ENCODE peak calls at places on chromosomes 2 and 18, in five cellular contexts. One of them, this sample, is unnamed.

GRCh38 chr2:82896117-82896516 is 1563.0 kb downstream of the SUCLG1 start:
- DNase-seq in A549: no peak
- DNase-seq in GM12878: no peak
- DNase-seq in HepG2: no peak
- DNase-seq in GM23338: no peak
- DNase-seq in this sample: no peak

GRCh38 chr2:42639340-42640077 is 71.1 kb downstream of the MTA3 start:
- DNase-seq in A549: no peak
- DNase-seq in GM12878: no peak
- DNase-seq in HepG2: peak
- DNase-seq in GM23338: no peak
- DNase-seq in this sample: no peak

GRCh38 chr2:2270808-2271415 is 60.2 kb downstream of the MYT1L start:
- DNase-seq in A549: no peak
- DNase-seq in GM12878: no peak
- DNase-seq in HepG2: no peak
- DNase-seq in GM23338: no peak
- DNase-seq in this sample: no peak

GRCh38 chr2:120436460-120436739 is 90.5 kb downstream of the INHBB start:
- DNase-seq in A549: no peak
- DNase-seq in GM12878: no peak
- DNase-seq in HepG2: no peak
- DNase-seq in GM23338: no peak
- DNase-seq in this sample: no peak

GRCh38 chr2:98444436-98445166 is at the start of gene INPP4A:
- DNase-seq in A549: peak
- DNase-seq in GM12878: no peak
- DNase-seq in HepG2: peak
- DNase-seq in GM23338: peak
- DNase-seq in this sample: peak

GRCh38 chr2:208266641-208267335 is 733 bp downstream of the PIKFYVE start:
- DNase-seq in A549: no peak
- DNase-seq in GM12878: no peak
- DNase-seq in HepG2: no peak
- DNase-seq in GM23338: no peak
- DNase-seq in this sample: no peak

GRCh38 chr18:69523582-69523981 is 122.9 kb downstream of the DOK6 start:
- DNase-seq in A549: no peak
- DNase-seq in GM12878: no peak
- DNase-seq in HepG2: no peak
- DNase-seq in GM23338: no peak
- DNase-seq in this sample: no peak

GRCh38 chr2:84741182-84741822 is 139.6 kb downstream of the TRABD2A start:
- DNase-seq in A549: peak
- DNase-seq in GM12878: no peak
- DNase-seq in HepG2: peak
- DNase-seq in GM23338: peak
- DNase-seq in this sample: no peak

GRCh38 chr2:42914860-42915259 is 122.5 kb upstream of the HAAO start:
- DNase-seq in A549: no peak
- DNase-seq in GM12878: no peak
- DNase-seq in HepG2: no peak
- DNase-seq in GM23338: no peak
- DNase-seq in this sample: no peak

GRCh38 chr2:177983183-177983788 is 89.3 kb downstream of the PDE11A start:
- DNase-seq in A549: peak
- DNase-seq in GM12878: no peak
- DNase-seq in HepG2: peak
- DNase-seq in GM23338: peak
- DNase-seq in this sample: peak

GRCh38 chr18:55863876-55864275 is 275.9 kb upstream of the TCF4 start:
- DNase-seq in A549: no peak
- DNase-seq in GM12878: no peak
- DNase-seq in HepG2: no peak
- DNase-seq in GM23338: peak
- DNase-seq in this sample: no peak

GRCh38 chr2:64277101-64277849 is 133.1 kb upstream of the PELI1 start:
- DNase-seq in A549: no peak
- DNase-seq in GM12878: no peak
- DNase-seq in HepG2: no peak
- DNase-seq in GM23338: peak
- DNase-seq in this sample: peak

GRCh38 chr2:64274399-64275173 is 130.4 kb upstream of the PELI1 start:
- DNase-seq in A549: no peak
- DNase-seq in GM12878: no peak
- DNase-seq in HepG2: no peak
- DNase-seq in GM23338: no peak
- DNase-seq in this sample: no peak

GRCh38 chr2:64273524-64274398 is 129.5 kb upstream of the PELI1 start:
- DNase-seq in A549: peak
- DNase-seq in GM12878: no peak
- DNase-seq in HepG2: peak
- DNase-seq in GM23338: no peak
- DNase-seq in this sample: no peak

GRCh38 chr2:64275174-64275466 is 130.9 kb upstream of the PELI1 start:
- DNase-seq in A549: no peak
- DNase-seq in GM12878: no peak
- DNase-seq in HepG2: no peak
- DNase-seq in GM23338: no peak
- DNase-seq in this sample: no peak

GRCh38 chr2:64276417-64277095 is 132.3 kb upstream of the PELI1 start:
- DNase-seq in A549: no peak
- DNase-seq in GM12878: no peak
- DNase-seq in HepG2: no peak
- DNase-seq in GM23338: peak
- DNase-seq in this sample: no peak
- TF ChIP-seq JUNB in A549: no peak
- TF ChIP-seq JUNB in GM12878: no peak
- TF ChIP-seq JUNB in HepG2: no peak
- TF ChIP-seq JUNB in GM23338: no peak
- TF ChIP-seq JUNB in this sample: no peak

GRCh38 chr2:219570194-219570923 is 980 bp downstream of the OBSL1 start:
- DNase-seq in A549: peak
- DNase-seq in GM12878: no peak
- DNase-seq in HepG2: no peak
- DNase-seq in GM23338: peak
- DNase-seq in this sample: peak

GRCh38 chr2:219567791-219568361 is 3.5 kb downstream of the OBSL1 start:
- DNase-seq in A549: no peak
- DNase-seq in GM12878: no peak
- DNase-seq in HepG2: no peak
- DNase-seq in GM23338: peak
- DNase-seq in this sample: no peak

GRCh38 chr2:219570924-219571310 is 422 bp downstream of the OBSL1 start:
- DNase-seq in A549: no peak
- DNase-seq in GM12878: no peak
- DNase-seq in HepG2: no peak
- DNase-seq in GM23338: no peak
- DNase-seq in this sample: no peak

GRCh38 chr2:219569635-219570034 is 1.7 kb downstream of the OBSL1 start:
- DNase-seq in A549: no peak
- DNase-seq in GM12878: no peak
- DNase-seq in HepG2: no peak
- DNase-seq in GM23338: no peak
- DNase-seq in this sample: no peak

GRCh38 chr2:219569041-219569440 is 2.3 kb downstream of the OBSL1 start:
- DNase-seq in A549: no peak
- DNase-seq in GM12878: no peak
- DNase-seq in HepG2: no peak
- DNase-seq in GM23338: no peak
- DNase-seq in this sample: no peak
- TF ChIP-seq JUNB in A549: no peak
- TF ChIP-seq JUNB in GM12878: no peak
- TF ChIP-seq JUNB in HepG2: no peak
- TF ChIP-seq JUNB in GM23338: no peak
- TF ChIP-seq JUNB in this sample: no peak

DNA sequence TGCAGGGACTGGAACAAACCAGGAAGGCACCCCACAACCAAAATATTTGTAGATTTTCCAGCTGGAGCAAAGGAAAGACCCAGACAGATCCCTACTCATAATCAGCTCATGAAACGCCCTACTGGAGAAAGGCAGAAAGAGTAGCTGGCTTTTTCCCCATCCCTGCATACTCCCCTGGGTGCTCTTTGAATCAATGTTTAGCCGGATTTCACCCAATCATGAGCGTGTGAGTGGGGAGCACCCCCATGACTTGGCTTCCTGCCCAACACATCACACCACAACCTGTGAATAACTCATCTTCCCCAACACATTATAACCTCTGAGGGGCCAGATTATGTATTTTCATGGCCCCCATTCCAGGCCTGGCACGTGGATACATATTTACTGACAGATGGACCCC is 35.1 kb upstream of the SLC14A1 start:
- DNase-seq in A549: no peak
- DNase-seq in GM12878: no peak
- DNase-seq in HepG2: no peak
- DNase-seq in GM23338: no peak
- DNase-seq in this sample: no peak
- TF ChIP-seq JUNB in A549: no peak
- TF ChIP-seq JUNB in GM12878: no peak
- TF ChIP-seq JUNB in HepG2: no peak
- TF ChIP-seq JUNB in GM23338: no peak
- TF ChIP-seq JUNB in this sample: no peak

DNA sequence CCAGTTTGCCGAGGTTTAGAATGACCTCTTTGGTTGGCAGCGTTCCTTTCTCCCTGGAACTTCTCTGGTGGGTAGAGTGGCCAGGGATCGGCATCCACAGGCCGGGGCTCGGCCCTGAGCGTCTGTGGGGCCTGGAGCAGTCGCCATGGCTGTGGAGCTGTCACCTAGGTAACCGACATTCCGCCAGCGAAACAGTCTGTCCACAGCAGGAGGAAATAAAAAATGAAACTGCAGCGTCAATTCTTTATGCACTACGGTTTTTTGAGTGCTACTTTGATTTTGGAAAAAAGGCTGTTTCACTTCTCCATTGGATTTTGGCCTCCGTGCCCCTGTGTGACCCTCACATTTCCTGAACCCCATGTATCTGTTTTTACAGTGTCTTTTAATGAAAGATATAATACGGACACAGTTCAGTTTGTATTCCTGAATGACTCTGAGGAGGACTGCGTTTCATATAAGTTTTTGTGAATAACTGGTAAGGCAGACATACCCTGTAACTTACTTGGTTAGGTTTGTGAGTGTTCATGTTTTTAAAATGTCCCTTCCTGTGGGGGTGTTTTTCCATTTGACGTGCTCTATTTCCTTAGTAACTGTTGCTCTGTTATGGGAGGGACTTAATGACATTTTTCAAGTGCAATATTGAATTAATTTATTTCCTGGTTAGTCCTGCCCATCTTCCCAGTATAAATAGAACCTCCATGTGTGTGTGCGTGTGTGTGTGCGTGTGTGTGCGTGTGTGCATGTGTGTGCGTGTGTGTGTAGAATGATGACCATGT is 163.5 kb downstream of the LDLRAD4 start:
- DNase-seq in A549: peak
- DNase-seq in GM12878: no peak
- DNase-seq in HepG2: no peak
- DNase-seq in GM23338: no peak
- DNase-seq in this sample: no peak
- TF ChIP-seq JUNB in A549: no peak
- TF ChIP-seq JUNB in GM12878: no peak
- TF ChIP-seq JUNB in HepG2: no peak
- TF ChIP-seq JUNB in GM23338: no peak
- TF ChIP-seq JUNB in this sample: no peak

DNA sequence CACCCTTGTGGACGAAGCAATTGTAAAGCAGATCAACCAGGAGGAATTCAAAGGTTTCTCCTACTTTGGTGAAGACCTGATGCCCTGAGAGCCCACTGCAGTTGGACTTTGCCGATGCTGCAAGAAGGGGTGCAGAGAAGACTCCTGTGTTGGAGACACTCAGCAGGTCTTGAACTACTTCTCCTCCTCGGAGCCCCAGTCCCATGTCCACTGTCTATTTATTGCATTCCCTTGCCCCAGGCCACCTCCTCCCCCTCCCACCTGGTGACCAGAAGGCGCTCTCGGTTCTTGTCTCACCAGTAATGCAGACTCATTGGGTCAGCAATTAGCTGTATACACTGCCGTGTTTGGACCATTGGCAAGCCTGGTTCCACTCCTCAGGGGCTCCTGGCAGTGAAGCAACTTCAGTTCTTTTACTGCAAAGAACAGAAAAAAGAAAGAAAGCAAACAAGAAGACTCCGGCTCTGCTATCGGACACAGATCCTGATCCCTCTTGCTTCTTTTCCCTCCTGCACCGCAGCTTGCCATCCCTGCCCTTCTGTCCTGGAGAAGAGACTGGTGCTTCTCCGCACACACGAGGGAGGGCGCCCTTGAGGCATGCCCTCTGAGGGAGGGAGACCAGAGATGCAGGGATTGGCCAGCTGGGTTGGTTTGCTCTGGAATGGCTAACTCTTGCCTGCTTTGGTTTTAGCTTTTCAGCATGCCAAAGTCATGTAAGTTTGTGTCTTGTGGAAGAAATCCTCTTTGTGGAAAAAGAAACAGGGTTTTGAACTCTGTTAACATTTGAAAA is 112.2 kb upstream of the EPAS1 start:
- DNase-seq in A549: peak
- DNase-seq in GM12878: no peak
- DNase-seq in HepG2: no peak
- DNase-seq in GM23338: peak
- DNase-seq in this sample: peak
- TF ChIP-seq JUNB in A549: no peak
- TF ChIP-seq JUNB in GM12878: no peak
- TF ChIP-seq JUNB in HepG2: no peak
- TF ChIP-seq JUNB in GM23338: no peak
- TF ChIP-seq JUNB in this sample: no peak

GRCh38 chr2:224591245-224591644 is 6.1 kb upstream of the CUL3 start:
- DNase-seq in A549: no peak
- DNase-seq in GM12878: no peak
- DNase-seq in HepG2: no peak
- DNase-seq in GM23338: no peak
- DNase-seq in this sample: no peak

GRCh38 chr2:224596289-224596688 is 11.1 kb upstream of the CUL3 start:
- DNase-seq in A549: no peak
- DNase-seq in GM12878: no peak
- DNase-seq in HepG2: no peak
- DNase-seq in GM23338: no peak
- DNase-seq in this sample: no peak

GRCh38 chr2:224594840-224595239 is 9.7 kb upstream of the CUL3 start:
- DNase-seq in A549: no peak
- DNase-seq in GM12878: no peak
- DNase-seq in HepG2: no peak
- DNase-seq in GM23338: no peak
- DNase-seq in this sample: no peak

GRCh38 chr2:224598669-224599068 is 13.5 kb upstream of the CUL3 start:
- DNase-seq in A549: no peak
- DNase-seq in GM12878: no peak
- DNase-seq in HepG2: no peak
- DNase-seq in GM23338: no peak
- DNase-seq in this sample: no peak

GRCh38 chr2:224595518-224595917 is 10.4 kb upstream of the CUL3 start:
- DNase-seq in A549: no peak
- DNase-seq in GM12878: no peak
- DNase-seq in HepG2: no peak
- DNase-seq in GM23338: no peak
- DNase-seq in this sample: no peak
- TF ChIP-seq JUNB in A549: no peak
- TF ChIP-seq JUNB in GM12878: no peak
- TF ChIP-seq JUNB in HepG2: no peak
- TF ChIP-seq JUNB in GM23338: no peak
- TF ChIP-seq JUNB in this sample: no peak